ENCODE peak calls at places on chromosome 1, in four cellular contexts. T is neural progenitor cell, U is keratinocyte, B is hepatocyte. W is an unnamed sample.
A peak's percentile ranks its signal among the peaks of the same experiment; 100 is the strongest.

GRCh38 chr1:240294566-240294965 is 202.9 kb downstream of the FMN2 start:
- DNase-seq in T (peak; percentile 49), U (no peak), B (no peak), W (peak; percentile 47)

GRCh38 chr1:184482113-184482512 is 95.3 kb downstream of the C1orf21 start:
- DNase-seq in T (no peak), U (no peak), B (no peak), W (no peak)

GRCh38 chr1:65799601-65800000 is 6.9 kb downstream of the PDE4B start:
- DNase-seq in T (no peak), U (no peak), B (no peak), W (no peak)

GRCh38 chr1:210726621-210727020 is 397.9 kb downstream of the HHAT start:
- DNase-seq in T (peak; percentile 85), U (no peak), B (peak; percentile 33), W (peak; percentile 23)

GRCh38 chr1:118871510-118872240 is 116.5 kb downstream of the TBX15 start:
- DNase-seq in T (no peak), U (no peak), B (peak; percentile 5), W (no peak)

GRCh38 chr1:54885863-54886723 is 902 bp downstream of the DHCR24 start:
- DNase-seq in T (peak; percentile 31), U (no peak), B (peak; percentile 67), W (no peak)

GRCh38 chr1:85991261-85991660 is 165.3 kb downstream of the COL24A1 start:
- DNase-seq in T (no peak), U (no peak), B (no peak), W (no peak)

GRCh38 chr1:10253755-10254154 is 43.4 kb downstream of the KIF1B start:
- DNase-seq in T (no peak), U (no peak), B (peak; percentile 76), W (peak; percentile 87)

GRCh38 chr1:117150316-117150715 is 28.8 kb upstream of the TRIM45 start:
- DNase-seq in T (no peak), U (no peak), B (no peak), W (no peak)

GRCh38 chr1:220487297-220487820 is 40.6 kb upstream of the MARK1 start:
- DNase-seq in T (peak; percentile 36), U (no peak), B (peak; percentile 83), W (peak; percentile 62)

GRCh38 chr1:182259229-182259872 is 132.2 kb downstream of the GLUL start:
- DNase-seq in T (no peak), U (peak; percentile 11), B (no peak), W (peak; percentile 12)

GRCh38 chr1:8562881-8563865 is 245.3 kb downstream of the SLC45A1 start:
- DNase-seq in T (no peak), U (no peak), B (no peak), W (peak; percentile 49)

GRCh38 chr1:153598309-153599172 is 14.4 kb downstream of the S100A16 start:
- DNase-seq in T (no peak), U (no peak), B (no peak), W (peak; percentile 58)

GRCh38 chr1:201282931-201283829 is at the start of gene PKP1:
- DNase-seq in T (peak; percentile 38), U (no peak), B (peak; percentile 65), W (peak; percentile 45)

GRCh38 chr1:153774036-153774435 is 1.2 kb upstream of the SLC27A3 start:
- DNase-seq in T (no peak), U (no peak), B (no peak), W (no peak)

GRCh38 chr1:116128669-116129068 is 17.5 kb downstream of the MAB21L3 start:
- DNase-seq in T (no peak), U (no peak), B (no peak), W (no peak)

GRCh38 chr1:98940069-98940468 is 64.6 kb downstream of the PLPPR5 start:
- DNase-seq in T (no peak), U (no peak), B (no peak), W (no peak)

GRCh38 chr1:201125805-201126204 is 1.2 kb downstream of the ASCL5 start:
- DNase-seq in T (no peak), U (no peak), B (no peak), W (no peak)

GRCh38 chr1:174131032-174131638 is 28.2 kb upstream of the RABGAP1L start:
- DNase-seq in T (peak; percentile 34), U (no peak), B (no peak), W (no peak)

GRCh38 chr1:180186831-180187230 is 32.2 kb downstream of the QSOX1 start:
- DNase-seq in T (no peak), U (no peak), B (no peak), W (no peak)

GRCh38 chr1:240122639-240123604 is 31.2 kb downstream of the FMN2 start:
- DNase-seq in T (peak; percentile 14), U (no peak), B (peak; percentile 76), W (peak; percentile 2)

GRCh38 chr1:12518956-12519707 is 98.9 kb downstream of the DHRS3 start:
- DNase-seq in T (peak; percentile 51), U (no peak), B (peak; percentile 61), W (peak; percentile 53)

GRCh38 chr1:14969006-14969405 is 184.5 kb upstream of the TMEM51 start:
- DNase-seq in T (peak; percentile 27), U (no peak), B (no peak), W (no peak)

GRCh38 chr1:214332950-214333798 is 52.2 kb downstream of the SMYD2 start:
- DNase-seq in T (peak; percentile 56), U (no peak), B (peak; percentile 61), W (peak; percentile 70)

GRCh38 chr1:231724876-231725647 is 98.5 kb downstream of the DISC1 start:
- DNase-seq in T (peak; percentile 66), U (no peak), B (peak; percentile 50), W (peak; percentile 50)

GRCh38 chr1:186740324-186740723 is 60.1 kb upstream of the PTGS2 start:
- DNase-seq in T (no peak), U (no peak), B (no peak), W (no peak)

GRCh38 chr1:183620311-183620710 is 15.3 kb downstream of the ARPC5 start:
- DNase-seq in T (no peak), U (no peak), B (no peak), W (no peak)

GRCh38 chr1:228013322-228014234 is 6.8 kb downstream of the WNT3A start:
- DNase-seq in T (no peak), U (peak; percentile 86), B (no peak), W (no peak)

GRCh38 chr1:16434501-16434900 is 2.7 kb downstream of the SPATA21 start:
- DNase-seq in T (no peak), U (no peak), B (no peak), W (no peak)

DNA sequence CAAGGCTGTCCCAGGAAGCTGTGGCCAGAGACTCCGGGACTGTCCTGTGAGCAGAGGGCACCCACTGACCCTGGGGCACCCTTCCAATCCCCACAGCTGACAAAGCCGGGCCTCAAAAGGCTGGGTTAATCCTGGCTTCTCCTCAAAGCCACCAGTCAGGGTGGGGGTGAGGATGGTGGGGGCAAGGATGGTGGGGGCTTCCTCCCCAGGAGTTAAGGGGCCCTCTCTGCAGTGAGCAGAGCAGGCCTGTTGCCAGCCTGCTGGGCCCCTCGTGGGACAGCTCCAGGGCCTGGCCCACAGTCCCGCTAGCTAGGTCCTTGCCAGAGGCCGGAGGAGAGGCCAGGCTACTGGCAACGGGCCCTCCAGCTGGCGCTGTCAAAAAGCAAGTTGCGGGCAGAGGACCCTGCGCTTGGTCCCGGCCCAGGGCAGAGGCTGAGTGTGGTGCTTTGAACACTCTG is 37.9 kb upstream of the CCDC27 start:
- DNase-seq in T (no peak), U (no peak), B (no peak), W (no peak)
- H3K27me3 ChIP-seq in T (peaks cover 15% of the 10 kb centered on the region), U (peaks cover 11% of the 10 kb centered on the region), B (no peaks in the 10 kb centered on the region), W (no peaks in the 10 kb centered on the region)

GRCh38 chr1:100971021-100971420 is 54.6 kb downstream of the DPH5 start:
- DNase-seq in T (peak; percentile 9), U (no peak), B (no peak), W (no peak)

GRCh38 chr1:100969336-100969735 is 56.2 kb downstream of the DPH5 start:
- DNase-seq in T (no peak), U (no peak), B (no peak), W (no peak)

GRCh38 chr1:100972185-100972584 is 53.4 kb downstream of the DPH5 start:
- DNase-seq in T (no peak), U (no peak), B (no peak), W (no peak)
- TF ChIP-seq EZH2 in T (no peak), U (no peak), B (no peak), W (no peak)

GRCh38 chr1:109111386-109112055 is 2.4 kb upstream of the ELAPOR1 start:
- DNase-seq in T (no peak), U (no peak), B (no peak), W (peak; percentile 6)
- H3K27me3 ChIP-seq in T (peaks cover 86% of the 10 kb centered on the region), U (peaks cover 25% of the 10 kb centered on the region), B (peaks cover 29% of the 10 kb centered on the region), W (peaks cover 27% of the 10 kb centered on the region)

GRCh38 chr1:147080671-147081394 is 91.4 kb downstream of the PRKAB2 start:
- DNase-seq in T (no peak), U (no peak), B (no peak), W (no peak)

GRCh38 chr1:147077936-147078605 is 94.2 kb downstream of the PRKAB2 start:
- DNase-seq in T (no peak), U (no peak), B (no peak), W (no peak)

GRCh38 chr1:147078606-147079399 is 93.5 kb downstream of the PRKAB2 start:
- DNase-seq in T (no peak), U (no peak), B (no peak), W (no peak)

GRCh38 chr1:147080013-147080661 is 92.1 kb downstream of the PRKAB2 start:
- DNase-seq in T (no peak), U (no peak), B (no peak), W (no peak)

GRCh38 chr1:147079400-147080012 is 92.8 kb downstream of the PRKAB2 start:
- DNase-seq in T (no peak), U (no peak), B (no peak), W (no peak)
- TF ChIP-seq EZH2 in T (no peak), U (peak; percentile 96), B (no peak), W (no peak)

DNA sequence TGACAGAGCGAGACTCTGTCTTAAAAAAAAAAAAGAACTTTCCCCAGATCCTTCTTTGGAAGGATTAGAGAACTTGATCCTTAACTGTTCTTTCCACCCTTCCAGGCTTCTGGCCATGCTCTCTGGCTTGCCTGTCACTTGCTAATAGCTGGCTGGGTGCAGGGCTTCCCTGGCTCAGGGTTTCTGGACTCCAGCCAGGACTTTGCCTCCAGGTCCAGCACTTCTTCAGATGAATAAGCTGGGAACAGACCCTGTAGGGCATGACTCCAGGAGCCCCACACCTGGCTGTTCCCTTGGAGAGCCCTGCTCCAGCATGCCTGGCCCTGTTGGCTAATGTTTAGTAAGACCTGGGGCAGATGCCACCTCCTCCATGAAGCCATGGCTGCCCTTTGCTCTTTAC is 3.3 kb upstream of the NT5C1A start:
- DNase-seq in T (no peak), U (peak; percentile 9), B (no peak), W (no peak)
- H3K27me3 ChIP-seq in T (peaks cover 100% of the 10 kb centered on the region), U (peaks cover 45% of the 10 kb centered on the region), B (peaks cover 52% of the 10 kb centered on the region), W (peaks cover 26% of the 10 kb centered on the region)

DNA sequence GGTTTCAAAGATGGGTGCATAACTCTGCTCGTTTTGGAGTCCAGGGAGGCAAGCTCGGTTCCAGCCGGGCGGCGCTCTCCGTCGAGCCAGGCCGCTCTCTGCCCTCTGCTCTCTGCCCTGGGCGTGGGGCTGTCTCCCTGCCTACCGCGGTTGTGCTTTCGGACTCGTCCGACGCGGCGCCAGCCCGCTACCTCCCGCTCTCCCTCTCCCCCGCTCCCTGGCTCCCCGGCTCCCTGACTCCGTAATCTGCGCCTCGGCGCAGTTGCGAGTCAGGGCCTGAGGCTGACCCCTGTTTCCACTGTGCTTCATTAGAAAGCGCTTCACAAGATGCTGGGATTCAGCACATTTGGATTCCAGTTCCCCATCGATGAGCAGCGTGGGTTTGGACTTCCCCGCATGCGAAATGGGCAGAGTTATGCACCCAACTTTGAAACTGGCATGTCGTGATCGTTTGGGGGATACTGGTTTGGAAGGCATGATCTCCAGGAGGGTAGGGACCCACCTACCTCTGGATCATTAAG is 2.3 kb downstream of the SOX13 start:
- DNase-seq in T (peak; percentile 68), U (no peak), B (peak; percentile 70), W (peak; percentile 12)
- TF ChIP-seq EZH2 in T (no peak), U (no peak), B (no peak), W (no peak)

GRCh38 chr1:90707363-90707710 is 9.8 kb downstream of the BARHL2 start:
- DNase-seq in T (peak; percentile 91), U (no peak), B (peak; percentile 91), W (no peak)
- H3K27me3 ChIP-seq in T (peaks cover 100% of the 10 kb centered on the region), U (peaks cover 78% of the 10 kb centered on the region), B (peaks cover 94% of the 10 kb centered on the region), W (peaks cover 49% of the 10 kb centered on the region)

W was measured in fibroblast of lung.